ENCODE peak calls at places on chromosomes 2 and 18, in six cellular contexts. D is IMR-90, M is mesenchymal stem cell, A is neuronal stem cell, P is H1, F is trophoblast cell. R is an unnamed sample.
A peak's percentile ranks its signal among the peaks of the same experiment; 100 is the strongest.

GRCh38 chr18:23812566-23813440 is 123.5 kb downstream of the LAMA3 start:
- DNase-seq in D (peak; percentile 19), M (peak; percentile 45), A (peak; percentile 8), P (no peak), F (no peak), R (no peak)

GRCh38 chr2:119367472-119368099 is 809 bp downstream of the DBI start:
- DNase-seq in D (no peak), M (peak; percentile 65), A (peak; percentile 47), P (no peak), F (peak; percentile 17), R (peak; percentile 75)

GRCh38 chr2:33317369-33318015 is 159.0 kb upstream of the RASGRP3 start:
- DNase-seq in D (no peak), M (peak; percentile 2), A (no peak), P (no peak), F (no peak), R (no peak)

GRCh38 chr2:43542285-43542933 is 53.4 kb downstream of the THADA start:
- DNase-seq in D (peak; percentile 68), M (peak; percentile 67), A (no peak), P (no peak), F (no peak), R (no peak)

GRCh38 chr2:70494283-70494886 is 59.2 kb downstream of the TGFA start:
- DNase-seq in D (no peak), M (no peak), A (no peak), P (no peak), F (no peak), R (no peak)

GRCh38 chr2:130183500-130184373 is 1.7 kb downstream of the MZT2B start:
- DNase-seq in D (peak; percentile 11), M (peak; percentile 19), A (peak; percentile 37), P (no peak), F (no peak), R (no peak)

GRCh38 chr18:46110406-46110805 is 6.2 kb downstream of the HAUS1 start:
- DNase-seq in D (no peak), M (no peak), A (no peak), P (no peak), F (peak; percentile 8), R (no peak)

GRCh38 chr2:70258532-70258875 is 567 bp downstream of the PCYOX1 start:
- DNase-seq in D (peak; percentile 17), M (peak; percentile 63), A (peak; percentile 11), P (no peak), F (no peak), R (no peak)

GRCh38 chr2:44245068-44245861 is 30.0 kb upstream of the SLC3A1 start:
- DNase-seq in D (no peak), M (no peak), A (no peak), P (no peak), F (no peak), R (no peak)

GRCh38 chr2:68645523-68645922 is 2.1 kb downstream of the PROKR1 start:
- DNase-seq in D (peak; percentile 24), M (no peak), A (no peak), P (no peak), F (no peak), R (no peak)

GRCh38 chr18:3810271-3810670 is 360.3 kb downstream of the TGIF1 start:
- DNase-seq in D (no peak), M (no peak), A (no peak), P (no peak), F (no peak), R (no peak)

GRCh38 chr18:12491611-12492435 is 84.1 kb downstream of the PRELID3A start:
- DNase-seq in D (no peak), M (no peak), A (no peak), P (no peak), F (no peak), R (no peak)

GRCh38 chr2:28129955-28130695 is 239.6 kb downstream of the BABAM2 start:
- DNase-seq in D (peak; percentile 49), M (no peak), A (no peak), P (no peak), F (no peak), R (no peak)

GRCh38 chr2:228658998-228659397 is 477.5 kb upstream of the SPHKAP start:
- DNase-seq in D (peak; percentile 85), M (peak; percentile 49), A (no peak), P (no peak), F (no peak), R (no peak)

GRCh38 chr2:172066394-172066863 is 18.9 kb upstream of the DLX1 start:
- DNase-seq in D (no peak), M (no peak), A (no peak), P (no peak), F (no peak), R (no peak)

GRCh38 chr2:233814063-233814435 is 35.9 kb downstream of the MROH2A start:
- DNase-seq in D (peak; percentile 5), M (no peak), A (no peak), P (no peak), F (no peak), R (peak; percentile 34)

GRCh38 chr2:191230174-191230573 is 15.0 kb upstream of the MYO1B start:
- DNase-seq in D (peak; percentile 93), M (peak; percentile 92), A (no peak), P (no peak), F (no peak), R (no peak)

DNA sequence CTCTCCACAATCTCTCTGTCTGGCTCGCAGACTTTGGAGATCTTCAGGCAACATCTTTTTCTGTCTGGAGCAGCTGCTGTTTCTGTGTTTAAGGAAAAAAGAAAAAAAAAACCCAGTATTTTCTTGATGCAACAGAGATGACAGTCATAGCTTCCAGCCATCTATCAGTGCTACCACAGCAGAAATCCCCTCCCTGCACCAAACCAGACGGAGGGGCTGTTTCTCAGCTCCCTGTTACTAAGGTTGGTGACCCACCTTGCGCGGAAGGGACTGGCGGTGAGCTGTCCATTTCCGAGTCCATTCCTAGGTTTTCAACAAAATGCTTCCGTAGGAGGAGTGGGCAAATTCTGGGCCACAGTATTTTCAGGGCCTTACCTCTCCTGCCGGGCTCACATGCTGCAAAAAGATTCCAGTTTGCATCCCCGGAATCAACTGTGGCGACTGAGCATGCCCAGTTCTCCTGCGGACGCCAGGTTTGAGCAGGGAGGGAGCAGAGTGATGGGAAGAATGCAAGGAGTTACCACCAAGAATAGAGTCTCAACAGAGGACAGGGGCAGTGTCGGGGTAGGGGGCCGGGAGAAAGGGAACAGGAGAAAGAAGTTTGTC is 1.2 kb downstream of the SLC4A10 start:
- DNase-seq in D (no peak), M (no peak), A (peak; percentile 33), P (peak; percentile 33), F (no peak), R (peak; percentile 75)
- H2AK5ac ChIP-seq in D (no peak overlapping the region), M (no peak overlapping the region), A (no peak overlapping the region), P (no peak overlapping the region), F (no peak overlapping the region), R (no peak overlapping the region)

DNA sequence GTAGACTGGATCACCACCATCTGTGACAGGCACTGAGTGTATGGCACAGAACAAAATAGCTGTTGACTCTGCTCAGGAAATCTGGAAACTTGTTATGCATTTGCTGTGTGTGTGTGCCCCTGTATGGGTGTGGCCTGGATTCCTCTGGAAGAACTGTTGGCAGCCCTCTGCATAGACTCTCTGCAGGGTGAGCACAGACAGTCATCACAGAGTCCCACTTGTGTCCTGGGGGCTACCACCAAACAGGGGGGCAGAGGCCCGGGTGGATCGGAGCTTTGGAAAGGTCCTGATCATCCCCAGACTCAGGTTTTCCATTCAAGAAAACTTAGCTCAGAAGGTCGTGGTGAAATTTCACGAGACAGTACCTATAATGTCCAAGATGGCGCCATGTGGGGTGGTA is 258.6 kb downstream of the SOX11 start:
- DNase-seq in D (no peak), M (no peak), A (no peak), P (no peak), F (no peak), R (no peak)
- H3K14ac ChIP-seq in D (no peak overlapping the region), M (no peak overlapping the region), A (no peak overlapping the region), P (no peak overlapping the region), F (no peak overlapping the region), R (no peak overlapping the region)

GRCh38 chr2:197514754-197515153 is 1.1 kb upstream of the MOB4 start:
- DNase-seq in D (no peak), M (peak; percentile 28), A (no peak), P (no peak), F (no peak), R (no peak)

GRCh38 chr2:197517150-197517549 is 1.3 kb downstream of the MOB4 start:
- DNase-seq in D (no peak), M (no peak), A (no peak), P (no peak), F (no peak), R (no peak)

GRCh38 chr2:197515798-197516761 is at the start of gene MOB4:
- DNase-seq in D (peak; percentile 93), M (peak; percentile 96), A (peak; percentile 95), P (peak; percentile 92), F (peak; percentile 95), R (peak; percentile 96)

DNA sequence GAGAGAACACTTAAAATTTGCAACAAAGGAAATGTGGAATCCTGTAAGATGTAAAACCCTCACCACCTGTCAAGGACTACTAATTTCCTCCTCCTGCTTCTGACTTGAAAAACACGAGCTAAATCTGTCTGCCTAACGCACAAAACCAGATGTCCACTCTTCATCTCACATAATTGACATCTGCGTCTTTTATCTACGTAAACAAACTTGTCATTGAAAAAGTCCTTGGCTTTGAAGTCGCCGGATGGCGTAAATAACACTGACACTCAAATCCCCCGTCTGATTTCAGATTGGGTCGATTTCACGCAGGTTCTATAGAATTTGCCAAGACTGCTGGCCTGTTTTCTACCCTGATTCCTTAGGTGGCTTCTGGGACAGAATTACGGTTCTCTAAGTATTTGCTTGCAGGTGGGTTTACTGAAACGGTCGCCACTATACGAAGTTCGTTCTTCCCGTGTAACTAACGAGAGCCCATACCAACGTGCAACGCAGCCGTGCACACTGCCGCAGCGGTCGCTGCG is 529 bp upstream of the MOB4 start:
- DNase-seq in D (peak; percentile 31), M (peak; percentile 65), A (peak; percentile 6), P (no peak), F (no peak), R (no peak)
- H2BK5ac ChIP-seq in D (peak overlapping the region; percentile 83), M (no peak overlapping the region), A (no peak overlapping the region), P (peak overlapping the region; percentile 68), F (peak overlapping the region; percentile 12), R (no peak overlapping the region)

DNA sequence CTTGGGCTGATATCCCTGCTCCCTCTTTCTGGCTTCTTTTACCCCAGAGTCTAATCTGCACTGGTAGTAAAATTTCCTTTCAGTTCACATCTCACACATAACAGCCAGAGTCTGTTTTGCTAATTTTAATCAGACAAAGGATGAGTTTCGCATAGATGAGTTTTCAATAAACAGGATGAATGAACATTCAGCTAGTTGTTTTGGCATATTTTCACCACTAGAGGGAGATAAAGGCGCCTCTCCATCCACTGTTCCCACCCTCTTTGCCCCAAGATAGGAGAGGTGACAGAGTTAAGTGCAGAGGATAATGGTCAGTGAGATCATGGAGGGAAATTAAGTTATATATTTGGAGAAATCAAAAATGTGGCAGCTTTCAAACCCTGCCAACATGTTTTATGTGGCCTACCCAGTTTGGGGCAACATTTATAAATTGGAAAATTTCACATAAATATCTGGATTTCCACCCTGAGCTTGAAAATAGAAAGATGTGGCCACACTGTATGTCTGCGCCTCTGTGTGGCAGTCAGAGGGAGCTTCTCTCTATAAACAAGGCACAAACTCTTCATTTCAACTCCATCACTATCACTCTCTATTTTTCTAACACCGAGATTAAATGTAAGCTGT is 48.5 kb upstream of the DTNA start:
- DNase-seq in D (peak; percentile 51), M (peak; percentile 68), A (peak; percentile 61), P (no peak), F (peak; percentile 13), R (peak; percentile 45)
- H2AK5ac ChIP-seq in D (peak overlapping the region; percentile 46), M (peak overlapping the region; percentile 35), A (no peak overlapping the region), P (peak overlapping the region; percentile 72), F (no peak overlapping the region), R (peak overlapping the region; percentile 11)